ENCODE peak calls at places on chromosomes 4 and X, in seven cellular contexts. One of them, this sample, is unnamed.

GRCh38 chr4:107853444-107854325 is 29.0 kb downstream of the SGMS2 start:
- ATAC-seq in omental fat pad: peak
- ATAC-seq in foreskin keratinocyte: peak
- ATAC-seq in IMR-90: peak
- ATAC-seq in body of pancreas: peak
- ATAC-seq in upper lobe of left lung: peak
- ATAC-seq in lower lobe of right lung: peak
- ATAC-seq in this sample: peak

GRCh38 chr4:94457692-94458106 is 6.0 kb downstream of the PDLIM5 start:
- ATAC-seq in omental fat pad: no peak
- ATAC-seq in foreskin keratinocyte: no peak
- ATAC-seq in IMR-90: peak
- ATAC-seq in body of pancreas: no peak
- ATAC-seq in upper lobe of left lung: no peak
- ATAC-seq in lower lobe of right lung: no peak
- ATAC-seq in this sample: peak

GRCh38 chr4:1539859-1540600 is 133.8 kb upstream of the NKX1-1 start:
- ATAC-seq in omental fat pad: no peak
- ATAC-seq in foreskin keratinocyte: no peak
- ATAC-seq in IMR-90: no peak
- ATAC-seq in body of pancreas: no peak
- ATAC-seq in upper lobe of left lung: no peak
- ATAC-seq in lower lobe of right lung: no peak
- ATAC-seq in this sample: no peak

GRCh38 chrX:50799531-50799961 is 14.4 kb downstream of the SHROOM4 start:
- ATAC-seq in omental fat pad: no peak
- ATAC-seq in foreskin keratinocyte: peak
- ATAC-seq in IMR-90: peak
- ATAC-seq in body of pancreas: no peak
- ATAC-seq in upper lobe of left lung: peak
- ATAC-seq in lower lobe of right lung: peak
- ATAC-seq in this sample: no peak

GRCh38 chr4:145083891-145084640 is 13.9 kb downstream of the ANAPC10 start:
- ATAC-seq in omental fat pad: no peak
- ATAC-seq in foreskin keratinocyte: peak
- ATAC-seq in IMR-90: no peak
- ATAC-seq in body of pancreas: no peak
- ATAC-seq in upper lobe of left lung: no peak
- ATAC-seq in lower lobe of right lung: no peak
- ATAC-seq in this sample: no peak

GRCh38 chrX:15158736-15159406 is 111.0 kb downstream of the ASB9 start:
- ATAC-seq in omental fat pad: no peak
- ATAC-seq in foreskin keratinocyte: peak
- ATAC-seq in IMR-90: no peak
- ATAC-seq in body of pancreas: no peak
- ATAC-seq in upper lobe of left lung: no peak
- ATAC-seq in lower lobe of right lung: no peak
- ATAC-seq in this sample: no peak

GRCh38 chr4:129641179-129641578 is 545.2 kb downstream of the C4orf33 start:
- ATAC-seq in omental fat pad: no peak
- ATAC-seq in foreskin keratinocyte: peak
- ATAC-seq in IMR-90: no peak
- ATAC-seq in body of pancreas: peak
- ATAC-seq in upper lobe of left lung: peak
- ATAC-seq in lower lobe of right lung: peak
- ATAC-seq in this sample: no peak

GRCh38 chrX:19512961-19513360 is 2.3 kb downstream of the MAP3K15 start:
- ATAC-seq in omental fat pad: no peak
- ATAC-seq in foreskin keratinocyte: no peak
- ATAC-seq in IMR-90: no peak
- ATAC-seq in body of pancreas: no peak
- ATAC-seq in upper lobe of left lung: no peak
- ATAC-seq in lower lobe of right lung: no peak
- ATAC-seq in this sample: no peak

GRCh38 chr4:182245541-182246245 is 2.5 kb downstream of the TENM3 start:
- ATAC-seq in omental fat pad: no peak
- ATAC-seq in foreskin keratinocyte: peak
- ATAC-seq in IMR-90: no peak
- ATAC-seq in body of pancreas: peak
- ATAC-seq in upper lobe of left lung: peak
- ATAC-seq in lower lobe of right lung: no peak
- ATAC-seq in this sample: no peak

GRCh38 chrX:20547649-20548051 is 280.9 kb upstream of the RPS6KA3 start:
- ATAC-seq in omental fat pad: peak
- ATAC-seq in foreskin keratinocyte: no peak
- ATAC-seq in IMR-90: peak
- ATAC-seq in body of pancreas: peak
- ATAC-seq in upper lobe of left lung: no peak
- ATAC-seq in lower lobe of right lung: no peak
- ATAC-seq in this sample: peak

GRCh38 chr4:168598191-168598590 is 101.3 kb downstream of the PALLD start:
- ATAC-seq in omental fat pad: no peak
- ATAC-seq in foreskin keratinocyte: no peak
- ATAC-seq in IMR-90: no peak
- ATAC-seq in body of pancreas: no peak
- ATAC-seq in upper lobe of left lung: no peak
- ATAC-seq in lower lobe of right lung: no peak
- ATAC-seq in this sample: no peak

GRCh38 chrX:40945366-40945713 is 139.9 kb upstream of the USP9X start:
- ATAC-seq in omental fat pad: peak
- ATAC-seq in foreskin keratinocyte: peak
- ATAC-seq in IMR-90: peak
- ATAC-seq in body of pancreas: peak
- ATAC-seq in upper lobe of left lung: peak
- ATAC-seq in lower lobe of right lung: peak
- ATAC-seq in this sample: peak

GRCh38 chrX:40473460-40474204 is 107.1 kb upstream of the ATP6AP2 start:
- ATAC-seq in omental fat pad: no peak
- ATAC-seq in foreskin keratinocyte: no peak
- ATAC-seq in IMR-90: no peak
- ATAC-seq in body of pancreas: no peak
- ATAC-seq in upper lobe of left lung: no peak
- ATAC-seq in lower lobe of right lung: no peak
- ATAC-seq in this sample: no peak

GRCh38 chr4:114302472-114302871 is 296.1 kb upstream of the UGT8 start:
- ATAC-seq in omental fat pad: no peak
- ATAC-seq in foreskin keratinocyte: no peak
- ATAC-seq in IMR-90: no peak
- ATAC-seq in body of pancreas: no peak
- ATAC-seq in upper lobe of left lung: no peak
- ATAC-seq in lower lobe of right lung: no peak
- ATAC-seq in this sample: no peak

GRCh38 chrX:23392195-23392594 is 57.5 kb downstream of the PTCHD1 start:
- ATAC-seq in omental fat pad: no peak
- ATAC-seq in foreskin keratinocyte: no peak
- ATAC-seq in IMR-90: no peak
- ATAC-seq in body of pancreas: no peak
- ATAC-seq in upper lobe of left lung: no peak
- ATAC-seq in lower lobe of right lung: no peak
- ATAC-seq in this sample: no peak

GRCh38 chrX:154485150-154486051 is 1.0 kb downstream of the UBL4A start:
- ATAC-seq in omental fat pad: no peak
- ATAC-seq in foreskin keratinocyte: no peak
- ATAC-seq in IMR-90: no peak
- ATAC-seq in body of pancreas: no peak
- ATAC-seq in upper lobe of left lung: no peak
- ATAC-seq in lower lobe of right lung: no peak
- ATAC-seq in this sample: no peak

DNA sequence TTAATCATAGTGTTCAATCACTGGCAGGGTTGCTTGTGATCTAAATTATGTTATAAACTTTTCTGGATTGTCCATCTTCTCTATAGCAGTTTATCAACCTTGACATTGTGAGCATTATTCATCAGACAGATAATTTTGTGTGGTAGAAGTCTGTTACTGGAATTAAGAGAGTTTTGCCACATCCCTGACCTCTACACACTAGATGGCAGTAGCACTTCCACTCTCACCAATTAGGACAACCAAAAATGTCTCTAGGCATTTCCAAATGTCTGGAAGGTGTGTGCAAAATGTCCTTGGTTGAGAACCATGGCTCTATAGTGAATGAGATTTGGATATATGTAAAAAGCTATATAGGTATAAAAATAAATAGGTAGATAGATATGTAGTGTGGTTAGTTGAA is 324.1 kb upstream of the FAM47C start:
- ATAC-seq in omental fat pad: no peak
- ATAC-seq in foreskin keratinocyte: no peak
- ATAC-seq in IMR-90: no peak
- ATAC-seq in body of pancreas: no peak
- ATAC-seq in upper lobe of left lung: no peak
- ATAC-seq in lower lobe of right lung: no peak
- ATAC-seq in this sample: no peak
- TF ChIP-seq CTCF in omental fat pad: no peak
- TF ChIP-seq CTCF in foreskin keratinocyte: no peak
- TF ChIP-seq CTCF in IMR-90: no peak
- TF ChIP-seq CTCF in body of pancreas: no peak
- TF ChIP-seq CTCF in upper lobe of left lung: no peak
- TF ChIP-seq CTCF in lower lobe of right lung: no peak
- TF ChIP-seq CTCF in this sample: no peak

DNA sequence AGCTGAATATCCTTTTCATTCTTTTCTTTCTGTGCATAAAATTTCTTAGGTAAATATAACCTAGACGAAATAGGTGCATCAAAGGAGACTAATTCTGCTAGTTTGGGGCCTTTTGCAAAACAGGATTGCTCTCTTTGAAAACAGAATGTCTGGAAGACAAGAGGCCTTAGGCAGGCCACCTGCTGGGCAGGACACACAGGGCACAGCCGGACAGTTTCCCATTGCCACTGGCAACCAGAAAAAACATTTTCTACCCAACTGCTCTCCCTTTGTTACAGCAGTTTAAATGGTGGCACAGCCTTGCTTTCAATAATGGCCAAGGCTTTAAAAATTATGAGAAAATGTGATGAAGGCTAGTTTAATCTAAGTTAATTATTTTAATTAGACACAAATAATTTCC is 600.5 kb downstream of the SPRY1 start:
- ATAC-seq in omental fat pad: no peak
- ATAC-seq in foreskin keratinocyte: no peak
- ATAC-seq in IMR-90: no peak
- ATAC-seq in body of pancreas: no peak
- ATAC-seq in upper lobe of left lung: no peak
- ATAC-seq in lower lobe of right lung: no peak
- ATAC-seq in this sample: no peak
- TF ChIP-seq CTCF in omental fat pad: no peak
- TF ChIP-seq CTCF in foreskin keratinocyte: no peak
- TF ChIP-seq CTCF in IMR-90: no peak
- TF ChIP-seq CTCF in body of pancreas: no peak
- TF ChIP-seq CTCF in upper lobe of left lung: no peak
- TF ChIP-seq CTCF in lower lobe of right lung: no peak
- TF ChIP-seq CTCF in this sample: no peak

DNA sequence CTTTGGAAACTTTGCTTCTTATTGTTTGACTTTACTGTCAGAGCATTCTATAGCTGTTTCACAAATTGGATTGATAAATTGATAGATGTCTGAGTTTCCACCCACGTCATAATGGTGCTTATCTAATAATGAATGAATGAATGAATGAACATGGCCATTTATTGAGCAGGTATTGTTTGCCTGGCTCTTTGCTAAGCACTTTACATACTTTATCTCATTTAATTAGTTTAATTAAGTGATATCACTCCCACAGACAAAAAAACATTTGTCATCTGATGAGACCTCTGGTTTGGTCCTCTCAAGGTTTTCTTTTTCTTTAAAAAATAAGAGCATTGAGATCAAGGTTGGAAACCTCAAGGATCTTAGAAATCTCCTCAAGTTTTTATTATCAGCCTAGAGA is 2.8 kb downstream of the FRAS1 start:
- ATAC-seq in omental fat pad: no peak
- ATAC-seq in foreskin keratinocyte: no peak
- ATAC-seq in IMR-90: no peak
- ATAC-seq in body of pancreas: no peak
- ATAC-seq in upper lobe of left lung: no peak
- ATAC-seq in lower lobe of right lung: no peak
- ATAC-seq in this sample: no peak
- TF ChIP-seq CTCF in omental fat pad: no peak
- TF ChIP-seq CTCF in foreskin keratinocyte: no peak
- TF ChIP-seq CTCF in IMR-90: no peak
- TF ChIP-seq CTCF in body of pancreas: no peak
- TF ChIP-seq CTCF in upper lobe of left lung: no peak
- TF ChIP-seq CTCF in lower lobe of right lung: no peak
- TF ChIP-seq CTCF in this sample: no peak

GRCh38 chr4:4780634-4781287 is 78.7 kb upstream of the MSX1 start:
- ATAC-seq in omental fat pad: no peak
- ATAC-seq in foreskin keratinocyte: peak
- ATAC-seq in IMR-90: peak
- ATAC-seq in body of pancreas: no peak
- ATAC-seq in upper lobe of left lung: peak
- ATAC-seq in lower lobe of right lung: no peak
- ATAC-seq in this sample: no peak
- TF ChIP-seq CTCF in omental fat pad: no peak
- TF ChIP-seq CTCF in foreskin keratinocyte: peak
- TF ChIP-seq CTCF in IMR-90: peak
- TF ChIP-seq CTCF in body of pancreas: no peak
- TF ChIP-seq CTCF in upper lobe of left lung: no peak
- TF ChIP-seq CTCF in lower lobe of right lung: no peak
- TF ChIP-seq CTCF in this sample: no peak

This sample was measured in gastroesophageal sphincter.